ENCODE peak calls at places on chromosomes 13 and 19, in six cellular contexts. One of them, this sample, is unnamed.

GRCh38 chr19:30064021-30064699 is 122.1 kb downstream of the URI1 start:
- DNase-seq in MM.1S: no peak
- DNase-seq in IMR-90: no peak
- DNase-seq in pancreas: no peak
- DNase-seq in A549: no peak
- DNase-seq in thoracic aorta: no peak
- DNase-seq in this sample: no peak

GRCh38 chr13:25980255-25980654 is 71.6 kb downstream of the SHISA2 start:
- DNase-seq in A549: no peak
- DNase-seq in thoracic aorta: no peak
- DNase-seq in MM.1S: no peak
- DNase-seq in pancreas: no peak
- DNase-seq in IMR-90: peak
- DNase-seq in this sample: peak

GRCh38 chr19:11279505-11280236 is 16.3 kb upstream of the TSPAN16 start:
- DNase-seq in IMR-90: no peak
- DNase-seq in thoracic aorta: no peak
- DNase-seq in MM.1S: peak
- DNase-seq in pancreas: no peak
- DNase-seq in A549: no peak
- DNase-seq in this sample: no peak

GRCh38 chr13:26604784-26605183 is 47.3 kb downstream of the WASF3 start:
- DNase-seq in thoracic aorta: no peak
- DNase-seq in A549: no peak
- DNase-seq in IMR-90: no peak
- DNase-seq in MM.1S: no peak
- DNase-seq in pancreas: no peak
- DNase-seq in this sample: no peak

GRCh38 chr19:50268501-50268900 is 60.7 kb downstream of the KCNC3 start:
- DNase-seq in A549: no peak
- DNase-seq in thoracic aorta: no peak
- DNase-seq in MM.1S: no peak
- DNase-seq in pancreas: no peak
- DNase-seq in IMR-90: no peak
- DNase-seq in this sample: no peak

GRCh38 chr13:112397108-112397507 is 21.0 kb downstream of the SPACA7 start:
- DNase-seq in A549: no peak
- DNase-seq in thoracic aorta: no peak
- DNase-seq in IMR-90: no peak
- DNase-seq in MM.1S: no peak
- DNase-seq in pancreas: no peak
- DNase-seq in this sample: no peak

GRCh38 chr13:113938246-113938645 is 35.6 kb downstream of the C13orf46 start:
- DNase-seq in pancreas: no peak
- DNase-seq in A549: no peak
- DNase-seq in IMR-90: no peak
- DNase-seq in MM.1S: no peak
- DNase-seq in thoracic aorta: no peak
- DNase-seq in this sample: no peak

GRCh38 chr13:40317980-40318327 is 348.5 kb downstream of the FOXO1 start:
- DNase-seq in pancreas: no peak
- DNase-seq in thoracic aorta: no peak
- DNase-seq in MM.1S: no peak
- DNase-seq in A549: no peak
- DNase-seq in IMR-90: no peak
- DNase-seq in this sample: no peak

GRCh38 chr19:4517451-4518057 is 732 bp downstream of the PLIN4 start:
- DNase-seq in A549: no peak
- DNase-seq in IMR-90: no peak
- DNase-seq in pancreas: no peak
- DNase-seq in MM.1S: no peak
- DNase-seq in thoracic aorta: no peak
- DNase-seq in this sample: no peak

GRCh38 chr13:113748862-113749451 is 10.1 kb upstream of the TMEM255B start:
- DNase-seq in A549: no peak
- DNase-seq in MM.1S: no peak
- DNase-seq in pancreas: no peak
- DNase-seq in thoracic aorta: no peak
- DNase-seq in IMR-90: no peak
- DNase-seq in this sample: no peak

GRCh38 chr13:111283991-111284390 is 36.5 kb upstream of the TEX29 start:
- DNase-seq in IMR-90: no peak
- DNase-seq in thoracic aorta: no peak
- DNase-seq in A549: no peak
- DNase-seq in MM.1S: no peak
- DNase-seq in pancreas: peak
- DNase-seq in this sample: no peak

GRCh38 chr13:83881031-83881727 is 1.1 kb downstream of the SLITRK1 start:
- DNase-seq in IMR-90: no peak
- DNase-seq in A549: no peak
- DNase-seq in thoracic aorta: no peak
- DNase-seq in MM.1S: no peak
- DNase-seq in pancreas: no peak
- DNase-seq in this sample: no peak

GRCh38 chr19:41521860-41522555 is 54.0 kb upstream of the CEACAM21 start:
- DNase-seq in pancreas: no peak
- DNase-seq in thoracic aorta: no peak
- DNase-seq in MM.1S: no peak
- DNase-seq in IMR-90: no peak
- DNase-seq in A549: no peak
- DNase-seq in this sample: no peak

GRCh38 chr13:20161275-20161950 is 561 bp upstream of the GJA3 start:
- DNase-seq in pancreas: no peak
- DNase-seq in thoracic aorta: no peak
- DNase-seq in A549: no peak
- DNase-seq in IMR-90: no peak
- DNase-seq in MM.1S: no peak
- DNase-seq in this sample: no peak

GRCh38 chr19:13741893-13742292 is 22.4 kb upstream of the MRI1 start:
- DNase-seq in MM.1S: no peak
- DNase-seq in thoracic aorta: no peak
- DNase-seq in IMR-90: no peak
- DNase-seq in A549: no peak
- DNase-seq in pancreas: no peak
- DNase-seq in this sample: no peak

GRCh38 chr19:44540736-44541135 is 11.3 kb upstream of the CEACAM20 start:
- DNase-seq in thoracic aorta: no peak
- DNase-seq in MM.1S: no peak
- DNase-seq in IMR-90: no peak
- DNase-seq in pancreas: no peak
- DNase-seq in A549: no peak
- DNase-seq in this sample: no peak

GRCh38 chr19:53504903-53505302 is 33.0 kb upstream of the ZNF331 start:
- DNase-seq in MM.1S: no peak
- DNase-seq in A549: no peak
- DNase-seq in thoracic aorta: no peak
- DNase-seq in pancreas: no peak
- DNase-seq in IMR-90: no peak
- DNase-seq in this sample: no peak

DNA sequence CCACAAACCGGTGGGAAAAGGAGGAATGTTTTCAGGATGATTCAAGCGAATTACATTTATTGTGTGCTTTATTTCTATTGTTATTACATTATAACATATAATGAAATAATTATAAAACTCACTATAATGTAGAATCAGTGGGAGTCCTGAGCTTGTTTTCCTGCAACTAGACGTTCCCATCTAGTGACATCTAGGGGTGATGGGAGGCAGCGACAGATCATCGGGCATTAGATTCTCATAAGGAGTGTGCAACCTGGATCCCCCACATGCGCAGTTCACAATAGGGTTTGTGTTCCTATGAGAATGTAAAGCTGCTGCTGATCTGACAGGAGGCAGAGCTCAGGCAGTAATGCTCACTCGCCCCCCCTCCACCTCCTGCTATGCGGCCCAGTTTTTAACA is 54.5 kb downstream of the SPTBN4 start:
- DNase-seq in IMR-90: peak
- DNase-seq in pancreas: no peak
- DNase-seq in MM.1S: peak
- DNase-seq in A549: no peak
- DNase-seq in thoracic aorta: no peak
- DNase-seq in this sample: no peak
- TF ChIP-seq CTCF in IMR-90: peak
- TF ChIP-seq CTCF in pancreas: no peak
- TF ChIP-seq CTCF in MM.1S: no peak
- TF ChIP-seq CTCF in A549: peak
- TF ChIP-seq CTCF in thoracic aorta: no peak
- TF ChIP-seq CTCF in this sample: peak

GRCh38 chr19:2984196-2984490 is 6.8 kb downstream of the TLE6 start:
- DNase-seq in thoracic aorta: peak
- DNase-seq in MM.1S: no peak
- DNase-seq in A549: no peak
- DNase-seq in IMR-90: no peak
- DNase-seq in pancreas: no peak
- DNase-seq in this sample: no peak
- H3K4me3 ChIP-seq in thoracic aorta: peak
- H3K4me3 ChIP-seq in MM.1S: no peak
- H3K4me3 ChIP-seq in A549: no peak
- H3K4me3 ChIP-seq in IMR-90: peak
- H3K4me3 ChIP-seq in pancreas: no peak
- H3K4me3 ChIP-seq in this sample: no peak

GRCh38 chr19:574658-575526 is 2.5 kb downstream of the BSG start:
- DNase-seq in thoracic aorta: no peak
- DNase-seq in MM.1S: no peak
- DNase-seq in IMR-90: peak
- DNase-seq in pancreas: peak
- DNase-seq in A549: no peak
- DNase-seq in this sample: no peak
- TF ChIP-seq CTCF in thoracic aorta: no peak
- TF ChIP-seq CTCF in MM.1S: no peak
- TF ChIP-seq CTCF in IMR-90: no peak
- TF ChIP-seq CTCF in pancreas: no peak
- TF ChIP-seq CTCF in A549: no peak
- TF ChIP-seq CTCF in this sample: no peak

GRCh38 chr13:64778002-64778401 is 2452.1 kb downstream of the PCDH9 start:
- DNase-seq in IMR-90: no peak
- DNase-seq in thoracic aorta: no peak
- DNase-seq in A549: no peak
- DNase-seq in MM.1S: no peak
- DNase-seq in pancreas: no peak
- DNase-seq in this sample: no peak
- H3K4me3 ChIP-seq in IMR-90: no peak
- H3K4me3 ChIP-seq in thoracic aorta: no peak
- H3K4me3 ChIP-seq in A549: no peak
- H3K4me3 ChIP-seq in MM.1S: no peak
- H3K4me3 ChIP-seq in pancreas: no peak
- H3K4me3 ChIP-seq in this sample: no peak

DNA sequence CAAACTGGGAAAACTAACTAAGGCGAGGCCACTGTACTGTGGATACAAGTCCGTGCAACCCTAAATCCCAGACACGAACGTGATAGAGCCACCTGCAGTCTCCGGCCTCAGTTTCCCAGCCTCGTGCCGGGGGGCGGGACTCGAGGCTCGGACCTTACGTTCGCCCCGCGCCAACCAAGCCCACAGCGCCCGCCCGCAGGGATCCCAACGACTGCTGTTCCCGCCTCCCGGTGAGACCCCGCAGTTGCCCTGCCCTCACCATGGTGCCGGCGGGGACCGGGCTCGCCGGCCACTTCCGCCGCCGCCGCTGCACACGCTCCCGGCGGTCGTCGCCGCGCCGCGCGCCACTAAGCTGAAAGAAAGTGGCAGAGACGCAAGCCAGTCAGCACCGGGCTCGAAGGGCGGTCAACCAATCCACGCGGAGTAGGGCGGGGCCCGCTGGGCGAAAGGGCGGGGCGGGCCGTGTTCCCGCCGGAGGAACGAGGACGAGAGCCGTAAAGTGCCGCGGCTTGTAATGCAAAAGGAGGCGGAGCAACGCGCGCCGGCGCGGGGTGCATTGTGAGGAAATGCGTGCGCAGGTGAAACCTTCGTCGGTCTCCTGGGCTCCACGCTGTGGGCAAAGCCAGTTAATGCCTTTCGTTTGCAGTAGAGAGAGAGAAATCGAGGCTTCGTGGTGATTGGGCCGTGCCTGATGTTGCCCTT is at the start of gene LSM4:
- DNase-seq in thoracic aorta: peak
- DNase-seq in A549: peak
- DNase-seq in MM.1S: peak
- DNase-seq in pancreas: peak
- DNase-seq in IMR-90: peak
- DNase-seq in this sample: peak
- TF ChIP-seq CTCF in thoracic aorta: no peak
- TF ChIP-seq CTCF in A549: no peak
- TF ChIP-seq CTCF in MM.1S: peak
- TF ChIP-seq CTCF in pancreas: peak
- TF ChIP-seq CTCF in IMR-90: peak
- TF ChIP-seq CTCF in this sample: peak

GRCh38 chr13:23600534-23600933 is 30.3 kb downstream of the TNFRSF19 start:
- DNase-seq in pancreas: no peak
- DNase-seq in MM.1S: no peak
- DNase-seq in A549: no peak
- DNase-seq in IMR-90: no peak
- DNase-seq in thoracic aorta: no peak
- DNase-seq in this sample: no peak

GRCh38 chr13:23600100-23600499 is 29.9 kb downstream of the TNFRSF19 start:
- DNase-seq in A549: no peak
- DNase-seq in pancreas: no peak
- DNase-seq in thoracic aorta: no peak
- DNase-seq in MM.1S: no peak
- DNase-seq in IMR-90: no peak
- DNase-seq in this sample: no peak

GRCh38 chr13:23598371-23598770 is 28.2 kb downstream of the TNFRSF19 start:
- DNase-seq in MM.1S: no peak
- DNase-seq in IMR-90: peak
- DNase-seq in A549: no peak
- DNase-seq in pancreas: no peak
- DNase-seq in thoracic aorta: no peak
- DNase-seq in this sample: no peak

DNA sequence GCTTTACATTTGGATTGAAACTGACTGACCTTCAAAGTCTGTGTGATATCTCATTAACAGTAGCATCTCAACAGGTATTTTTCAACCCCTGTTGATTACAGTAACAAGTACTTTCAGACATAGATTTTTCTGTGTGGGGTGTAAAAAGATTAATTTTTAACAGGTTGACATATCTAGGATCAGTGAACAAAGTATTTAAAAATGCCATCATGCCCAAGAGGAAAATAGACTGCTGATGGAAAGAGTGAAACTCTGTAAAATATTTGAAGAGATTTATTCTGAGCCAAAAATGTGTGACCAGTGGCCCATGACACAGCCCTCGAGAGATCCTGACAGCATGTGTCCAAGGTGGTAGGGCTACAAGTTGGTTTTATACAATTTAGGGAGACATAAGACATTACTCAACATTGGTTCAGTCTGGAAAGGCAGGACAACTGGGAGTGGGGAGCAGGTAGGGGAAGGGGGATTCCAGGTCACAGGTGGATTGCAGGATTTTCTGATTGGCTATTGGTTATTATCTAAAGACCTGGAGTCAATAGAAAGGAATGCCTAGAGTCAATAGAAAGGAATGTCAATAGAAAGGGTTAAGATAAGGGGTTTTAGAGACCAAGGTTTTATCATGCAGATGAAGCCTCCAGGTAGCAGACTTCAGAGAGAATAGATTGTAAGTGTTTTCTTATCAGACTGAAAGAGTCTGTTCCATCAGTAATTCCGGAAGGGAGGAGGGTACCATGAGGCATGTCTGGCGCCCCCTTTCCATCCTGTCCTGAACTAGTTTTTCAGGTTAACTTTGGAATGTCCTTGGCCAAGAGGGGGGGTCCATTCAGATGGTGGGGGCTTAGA is 29.1 kb downstream of the TNFRSF19 start:
- DNase-seq in A549: no peak
- DNase-seq in MM.1S: no peak
- DNase-seq in IMR-90: no peak
- DNase-seq in pancreas: no peak
- DNase-seq in thoracic aorta: no peak
- DNase-seq in this sample: no peak
- H3K4me3 ChIP-seq in A549: no peak
- H3K4me3 ChIP-seq in MM.1S: no peak
- H3K4me3 ChIP-seq in IMR-90: no peak
- H3K4me3 ChIP-seq in pancreas: no peak
- H3K4me3 ChIP-seq in thoracic aorta: no peak
- H3K4me3 ChIP-seq in this sample: no peak